ENCODE peak calls at places on chromosomes 1 and 21, in ten cellular contexts. One of them, this sample, is unnamed.

GRCh38 chr1:112297536-112297935 is 98.5 kb upstream of the CTTNBP2NL start:
- DNase-seq in IMR-90: peak; percentile 13
- DNase-seq in PC-9: no peak
- DNase-seq in H9: no peak
- DNase-seq in HCT116: no peak
- DNase-seq in fibroblast of lung: no peak
- DNase-seq in H1: no peak
- DNase-seq in neural progenitor cell: no peak
- DNase-seq in GM12878: no peak
- DNase-seq in keratinocyte: no peak
- DNase-seq in this sample: no peak

GRCh38 chr1:224736619-224737352 is 120.7 kb downstream of the CNIH3 start:
- DNase-seq in IMR-90: peak; percentile 19
- DNase-seq in PC-9: no peak
- DNase-seq in H9: no peak
- DNase-seq in HCT116: no peak
- DNase-seq in fibroblast of lung: peak; percentile 75
- DNase-seq in H1: no peak
- DNase-seq in neural progenitor cell: no peak
- DNase-seq in GM12878: peak; percentile 93
- DNase-seq in keratinocyte: no peak
- DNase-seq in this sample: no peak

GRCh38 chr1:8981169-8981568 is 35.5 kb downstream of the CA6 start:
- DNase-seq in IMR-90: no peak
- DNase-seq in PC-9: no peak
- DNase-seq in H9: no peak
- DNase-seq in HCT116: no peak
- DNase-seq in fibroblast of lung: no peak
- DNase-seq in H1: no peak
- DNase-seq in neural progenitor cell: no peak
- DNase-seq in GM12878: no peak
- DNase-seq in keratinocyte: no peak
- DNase-seq in this sample: no peak

GRCh38 chr1:212606734-212607205 is 1.8 kb upstream of the ATF3 start:
- DNase-seq in IMR-90: no peak
- DNase-seq in PC-9: peak; percentile 74
- DNase-seq in H9: no peak
- DNase-seq in HCT116: no peak
- DNase-seq in fibroblast of lung: no peak
- DNase-seq in H1: no peak
- DNase-seq in neural progenitor cell: peak; percentile 28
- DNase-seq in GM12878: no peak
- DNase-seq in keratinocyte: no peak
- DNase-seq in this sample: peak; percentile 74

GRCh38 chr1:7669559-7670208 is 101.4 kb upstream of the VAMP3 start:
- DNase-seq in IMR-90: peak; percentile 29
- DNase-seq in PC-9: peak; percentile 47
- DNase-seq in H9: peak; percentile 89
- DNase-seq in HCT116: peak; percentile 31
- DNase-seq in fibroblast of lung: peak; percentile 22
- DNase-seq in H1: peak; percentile 93
- DNase-seq in neural progenitor cell: peak; percentile 87
- DNase-seq in GM12878: no peak
- DNase-seq in keratinocyte: no peak
- DNase-seq in this sample: peak; percentile 30

GRCh38 chr1:22728751-22729399 is 18.2 kb downstream of the EPHB2 start:
- DNase-seq in IMR-90: peak; percentile 75
- DNase-seq in PC-9: no peak
- DNase-seq in H9: no peak
- DNase-seq in HCT116: no peak
- DNase-seq in fibroblast of lung: peak; percentile 61
- DNase-seq in H1: no peak
- DNase-seq in neural progenitor cell: no peak
- DNase-seq in GM12878: no peak
- DNase-seq in keratinocyte: no peak
- DNase-seq in this sample: no peak

GRCh38 chr1:233607252-233608119 is 6.4 kb upstream of the KCNK1 start:
- DNase-seq in IMR-90: no peak
- DNase-seq in PC-9: peak; percentile 12
- DNase-seq in H9: no peak
- DNase-seq in HCT116: no peak
- DNase-seq in fibroblast of lung: no peak
- DNase-seq in H1: no peak
- DNase-seq in neural progenitor cell: no peak
- DNase-seq in GM12878: no peak
- DNase-seq in keratinocyte: no peak
- DNase-seq in this sample: peak; percentile 90

GRCh38 chr21:42107881-42108553 is 36.9 kb downstream of the UMODL1 start:
- DNase-seq in IMR-90: peak; percentile 65
- DNase-seq in PC-9: peak; percentile 65
- DNase-seq in H9: peak; percentile 85
- DNase-seq in HCT116: no peak
- DNase-seq in fibroblast of lung: peak; percentile 48
- DNase-seq in H1: no peak
- DNase-seq in neural progenitor cell: peak; percentile 81
- DNase-seq in GM12878: no peak
- DNase-seq in keratinocyte: no peak
- DNase-seq in this sample: peak; percentile 100

GRCh38 chr21:38660333-38661295 is 145.1 kb upstream of the ETS2 start:
- DNase-seq in IMR-90: no peak
- DNase-seq in PC-9: no peak
- DNase-seq in H9: peak; percentile 48
- DNase-seq in HCT116: no peak
- DNase-seq in fibroblast of lung: no peak
- DNase-seq in H1: peak; percentile 59
- DNase-seq in neural progenitor cell: peak; percentile 69
- DNase-seq in GM12878: no peak
- DNase-seq in keratinocyte: no peak
- DNase-seq in this sample: no peak

GRCh38 chr1:119732465-119733168 is 20.9 kb downstream of the PHGDH start:
- DNase-seq in IMR-90: no peak
- DNase-seq in PC-9: no peak
- DNase-seq in H9: no peak
- DNase-seq in HCT116: no peak
- DNase-seq in fibroblast of lung: no peak
- DNase-seq in H1: no peak
- DNase-seq in neural progenitor cell: no peak
- DNase-seq in GM12878: no peak
- DNase-seq in keratinocyte: no peak
- DNase-seq in this sample: peak; percentile 24

GRCh38 chr1:53069663-53070327 is 7.8 kb downstream of the PODN start:
- DNase-seq in IMR-90: no peak
- DNase-seq in PC-9: no peak
- DNase-seq in H9: peak; percentile 33
- DNase-seq in HCT116: no peak
- DNase-seq in fibroblast of lung: no peak
- DNase-seq in H1: peak; percentile 48
- DNase-seq in neural progenitor cell: no peak
- DNase-seq in GM12878: no peak
- DNase-seq in keratinocyte: no peak
- DNase-seq in this sample: no peak

GRCh38 chr1:147267711-147268110 is 25.2 kb downstream of the CHD1L start:
- DNase-seq in IMR-90: no peak
- DNase-seq in PC-9: no peak
- DNase-seq in H9: no peak
- DNase-seq in HCT116: no peak
- DNase-seq in fibroblast of lung: no peak
- DNase-seq in H1: no peak
- DNase-seq in neural progenitor cell: no peak
- DNase-seq in GM12878: no peak
- DNase-seq in keratinocyte: no peak
- DNase-seq in this sample: no peak

GRCh38 chr21:34579411-34579810 is 35.5 kb downstream of the RCAN1 start:
- DNase-seq in IMR-90: peak; percentile 86
- DNase-seq in PC-9: no peak
- DNase-seq in H9: no peak
- DNase-seq in HCT116: no peak
- DNase-seq in fibroblast of lung: peak; percentile 60
- DNase-seq in H1: no peak
- DNase-seq in neural progenitor cell: no peak
- DNase-seq in GM12878: no peak
- DNase-seq in keratinocyte: no peak
- DNase-seq in this sample: no peak

DNA sequence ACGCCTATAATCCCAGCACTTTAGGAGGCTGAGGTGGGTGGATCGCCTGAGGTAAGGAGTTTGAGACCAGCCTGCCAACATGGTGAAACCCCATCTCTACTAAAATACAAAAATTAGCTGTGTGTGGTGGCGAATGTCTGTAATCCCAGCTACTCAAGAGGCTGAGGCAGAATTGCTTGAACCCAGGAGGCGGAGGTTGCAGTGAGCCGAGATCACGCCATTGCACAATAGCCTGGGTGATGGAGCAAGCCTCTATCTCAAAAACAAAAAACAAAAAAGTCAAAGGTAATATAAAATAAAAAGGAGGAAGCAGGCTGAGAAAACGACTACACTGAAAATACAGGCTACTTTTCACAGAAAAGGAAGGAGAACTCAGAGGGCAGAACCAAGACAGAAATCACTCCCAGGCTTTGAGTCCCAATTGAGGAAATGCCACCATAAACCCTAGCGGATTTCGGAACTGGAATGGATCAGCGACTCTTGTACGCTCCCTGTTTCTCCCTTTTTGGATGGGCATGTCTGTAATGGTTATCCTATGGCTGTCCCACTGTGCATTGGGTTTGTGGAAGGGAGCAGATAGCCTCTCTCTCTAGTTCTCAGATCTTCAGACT is 5.9 kb upstream of the A3GALT2 start:
- DNase-seq in IMR-90: no peak
- DNase-seq in PC-9: no peak
- DNase-seq in H9: no peak
- DNase-seq in HCT116: no peak
- DNase-seq in fibroblast of lung: no peak
- DNase-seq in H1: no peak
- DNase-seq in neural progenitor cell: no peak
- DNase-seq in GM12878: no peak
- DNase-seq in keratinocyte: no peak
- DNase-seq in this sample: no peak
- H4K20me1 ChIP-seq in IMR-90: peaks cover 80% of the 10 kb centered on the region
- H4K20me1 ChIP-seq in PC-9: peaks cover 47% of the 10 kb centered on the region
- H4K20me1 ChIP-seq in H9: no peaks in the 10 kb centered on the region
- H4K20me1 ChIP-seq in HCT116: no peaks in the 10 kb centered on the region
- H4K20me1 ChIP-seq in fibroblast of lung: no peaks in the 10 kb centered on the region
- H4K20me1 ChIP-seq in H1: no peaks in the 10 kb centered on the region
- H4K20me1 ChIP-seq in neural progenitor cell: peaks cover 30% of the 10 kb centered on the region
- H4K20me1 ChIP-seq in GM12878: no peaks in the 10 kb centered on the region
- H4K20me1 ChIP-seq in keratinocyte: peaks cover 41% of the 10 kb centered on the region
- H4K20me1 ChIP-seq in this sample: no peaks in the 10 kb centered on the region

DNA sequence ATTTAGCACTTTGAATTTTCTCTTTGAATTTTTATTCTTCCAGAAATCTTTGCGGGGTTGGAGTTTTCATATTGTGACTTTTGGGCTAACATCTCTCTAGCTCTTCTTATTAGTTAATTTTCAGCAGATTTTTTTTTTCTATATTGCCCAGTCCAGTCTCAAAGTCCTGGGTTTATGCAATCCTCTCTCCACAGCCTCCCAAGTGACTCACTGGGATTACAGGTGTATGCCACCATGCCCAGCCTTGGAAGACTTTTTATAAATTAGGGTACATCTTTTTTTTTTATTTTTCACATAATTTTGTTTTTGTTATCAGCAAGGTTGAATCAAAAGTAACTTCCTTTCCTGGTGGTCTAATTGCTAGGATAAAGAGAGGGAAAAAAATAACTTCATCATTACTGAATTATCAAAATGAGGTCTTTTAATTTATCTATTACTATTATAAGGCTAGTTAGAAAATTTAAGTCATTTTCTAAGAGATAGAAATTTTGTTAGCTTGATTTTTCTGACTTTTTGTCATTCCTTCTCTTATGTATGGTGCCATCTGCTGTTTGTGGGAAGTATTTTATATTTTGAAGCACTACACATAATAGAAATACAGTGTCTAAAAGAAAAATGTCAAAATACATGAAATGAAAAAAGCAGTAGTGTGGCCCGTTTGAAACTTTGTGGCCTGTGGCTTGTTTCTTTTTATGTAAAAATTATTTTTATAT is 273.4 kb upstream of the CACYBP start:
- DNase-seq in IMR-90: peak; percentile 55
- DNase-seq in PC-9: no peak
- DNase-seq in H9: no peak
- DNase-seq in HCT116: peak; percentile 10
- DNase-seq in fibroblast of lung: peak; percentile 70
- DNase-seq in H1: no peak
- DNase-seq in neural progenitor cell: peak; percentile 39
- DNase-seq in GM12878: no peak
- DNase-seq in keratinocyte: no peak
- DNase-seq in this sample: peak; percentile 57
- TF ChIP-seq CTCF in IMR-90: peak; percentile 64
- TF ChIP-seq CTCF in PC-9: peak; percentile 77
- TF ChIP-seq CTCF in H9: peak; percentile 73
- TF ChIP-seq CTCF in HCT116: peak; percentile 34
- TF ChIP-seq CTCF in fibroblast of lung: peak; percentile 49
- TF ChIP-seq CTCF in H1: peak; percentile 24
- TF ChIP-seq CTCF in neural progenitor cell: peak; percentile 74
- TF ChIP-seq CTCF in GM12878: peak; percentile 40
- TF ChIP-seq CTCF in keratinocyte: peak; percentile 30
- TF ChIP-seq CTCF in this sample: peak; percentile 65

GRCh38 chr1:19461352-19461645 is 24.0 kb downstream of the CAPZB start:
- DNase-seq in IMR-90: no peak
- DNase-seq in PC-9: no peak
- DNase-seq in H9: peak; percentile 59
- DNase-seq in HCT116: no peak
- DNase-seq in fibroblast of lung: no peak
- DNase-seq in H1: no peak
- DNase-seq in neural progenitor cell: no peak
- DNase-seq in GM12878: no peak
- DNase-seq in keratinocyte: no peak
- DNase-seq in this sample: no peak
- H4K20me1 ChIP-seq in IMR-90: peaks cover 95% of the 10 kb centered on the region
- H4K20me1 ChIP-seq in PC-9: peaks cover 17% of the 10 kb centered on the region
- H4K20me1 ChIP-seq in H9: no peaks in the 10 kb centered on the region
- H4K20me1 ChIP-seq in HCT116: peaks cover 15% of the 10 kb centered on the region
- H4K20me1 ChIP-seq in fibroblast of lung: peaks cover 6% of the 10 kb centered on the region
- H4K20me1 ChIP-seq in H1: peaks cover 39% of the 10 kb centered on the region
- H4K20me1 ChIP-seq in neural progenitor cell: peaks cover 89% of the 10 kb centered on the region
- H4K20me1 ChIP-seq in GM12878: peaks cover 3% of the 10 kb centered on the region
- H4K20me1 ChIP-seq in keratinocyte: peaks cover 55% of the 10 kb centered on the region
- H4K20me1 ChIP-seq in this sample: peaks cover 18% of the 10 kb centered on the region

DNA sequence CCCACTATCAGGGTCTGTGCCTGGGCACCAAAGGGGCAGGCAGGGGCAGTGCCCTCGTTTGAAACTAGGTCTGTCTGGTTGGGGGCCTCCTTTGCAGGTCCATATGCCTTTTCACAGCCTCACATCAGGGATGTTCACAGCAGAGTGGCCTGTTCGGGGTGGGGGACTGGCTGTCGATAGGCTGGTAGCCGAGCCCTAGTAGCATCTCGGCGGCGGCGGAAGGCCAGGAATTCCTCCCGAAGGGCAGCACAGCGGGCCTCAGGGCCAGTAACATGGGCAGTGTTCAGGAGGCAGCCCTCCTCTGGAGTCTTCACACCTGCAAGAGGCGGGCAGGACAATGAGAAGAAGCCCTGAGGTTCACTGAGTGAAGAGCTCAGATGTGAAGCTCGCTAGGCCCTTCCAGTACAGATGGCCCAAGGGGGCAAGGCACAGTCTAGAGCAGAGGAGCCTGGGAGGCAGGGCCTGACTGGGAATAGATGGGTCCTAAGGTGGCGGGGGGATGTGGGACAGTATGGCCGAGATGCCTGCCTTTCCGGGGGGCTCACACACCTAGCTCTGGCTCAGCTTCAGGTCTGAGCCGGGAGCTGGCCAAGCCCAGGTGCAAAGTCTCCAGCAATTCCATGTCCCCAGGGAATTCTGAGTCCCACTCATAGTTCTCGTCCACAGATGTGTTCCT is 2.0 kb upstream of the TAGLN2 start:
- DNase-seq in IMR-90: no peak
- DNase-seq in PC-9: no peak
- DNase-seq in H9: no peak
- DNase-seq in HCT116: no peak
- DNase-seq in fibroblast of lung: no peak
- DNase-seq in H1: no peak
- DNase-seq in neural progenitor cell: no peak
- DNase-seq in GM12878: no peak
- DNase-seq in keratinocyte: no peak
- DNase-seq in this sample: no peak
- TF ChIP-seq CTCF in IMR-90: no peak
- TF ChIP-seq CTCF in PC-9: no peak
- TF ChIP-seq CTCF in H9: no peak
- TF ChIP-seq CTCF in HCT116: no peak
- TF ChIP-seq CTCF in fibroblast of lung: no peak
- TF ChIP-seq CTCF in H1: no peak
- TF ChIP-seq CTCF in neural progenitor cell: no peak
- TF ChIP-seq CTCF in GM12878: no peak
- TF ChIP-seq CTCF in keratinocyte: no peak
- TF ChIP-seq CTCF in this sample: no peak